ENCODE peak calls at places on chromosome 1, in four cellular contexts. E is A549, V is upper lobe of left lung, H is sigmoid colon. Q is an unnamed sample.

GRCh38 chr1:219387211-219387610 is 213.5 kb downstream of the LYPLAL1 start:
- DNase-seq in E (no peak), V (no peak), H (no peak), Q (no peak)

GRCh38 chr1:153355445-153356071 is 2.1 kb upstream of the S100A9 start:
- DNase-seq in E (peak; percentile 55), V (peak; percentile 93), H (no peak), Q (peak; percentile 73)

GRCh38 chr1:43232071-43232470 is 37.7 kb upstream of the TMEM125 start:
- DNase-seq in E (no peak), V (no peak), H (no peak), Q (no peak)

GRCh38 chr1:215794151-215794550 is 227.0 kb downstream of the KCTD3 start:
- DNase-seq in E (no peak), V (no peak), H (no peak), Q (no peak)

GRCh38 chr1:156480411-156481192 is 20.0 kb downstream of the MEF2D start:
- DNase-seq in E (peak; percentile 83), V (peak; percentile 62), H (peak; percentile 88), Q (no peak)

GRCh38 chr1:58545591-58546519 is 671 bp downstream of the OMA1 start:
- DNase-seq in E (peak; percentile 5), V (peak; percentile 87), H (peak; percentile 95), Q (peak; percentile 93)

GRCh38 chr1:246698466-246699094 is 25.6 kb upstream of the SCCPDH start:
- DNase-seq in E (no peak), V (no peak), H (no peak), Q (no peak)

GRCh38 chr1:168348146-168348709 is 67.6 kb downstream of the TBX19 start:
- DNase-seq in E (no peak), V (no peak), H (no peak), Q (no peak)

GRCh38 chr1:230787471-230787870 is 40.3 kb downstream of the CAPN9 start:
- DNase-seq in E (no peak), V (no peak), H (no peak), Q (no peak)

GRCh38 chr1:231678021-231678432 is 51.4 kb downstream of the DISC1 start:
- DNase-seq in E (no peak), V (no peak), H (no peak), Q (no peak)

GRCh38 chr1:30187413-30188023 is 535.9 kb downstream of the MATN1 start:
- DNase-seq in E (no peak), V (no peak), H (no peak), Q (no peak)

GRCh38 chr1:212037900-212038299 is 2.4 kb downstream of the DTL start:
- DNase-seq in E (no peak), V (no peak), H (no peak), Q (no peak)

GRCh38 chr1:212035835-212036605 is 472 bp downstream of the DTL start:
- DNase-seq in E (no peak), V (no peak), H (no peak), Q (no peak)

GRCh38 chr1:212035123-212035834 is at the start of the genes DTL and INTS7:
- DNase-seq in E (peak; percentile 99), V (peak; percentile 98), H (peak; percentile 99), Q (peak; percentile 99)

GRCh38 chr1:212030936-212031528 is 4.3 kb downstream of the INTS7 start:
- DNase-seq in E (peak; percentile 54), V (no peak), H (no peak), Q (no peak)

DNA sequence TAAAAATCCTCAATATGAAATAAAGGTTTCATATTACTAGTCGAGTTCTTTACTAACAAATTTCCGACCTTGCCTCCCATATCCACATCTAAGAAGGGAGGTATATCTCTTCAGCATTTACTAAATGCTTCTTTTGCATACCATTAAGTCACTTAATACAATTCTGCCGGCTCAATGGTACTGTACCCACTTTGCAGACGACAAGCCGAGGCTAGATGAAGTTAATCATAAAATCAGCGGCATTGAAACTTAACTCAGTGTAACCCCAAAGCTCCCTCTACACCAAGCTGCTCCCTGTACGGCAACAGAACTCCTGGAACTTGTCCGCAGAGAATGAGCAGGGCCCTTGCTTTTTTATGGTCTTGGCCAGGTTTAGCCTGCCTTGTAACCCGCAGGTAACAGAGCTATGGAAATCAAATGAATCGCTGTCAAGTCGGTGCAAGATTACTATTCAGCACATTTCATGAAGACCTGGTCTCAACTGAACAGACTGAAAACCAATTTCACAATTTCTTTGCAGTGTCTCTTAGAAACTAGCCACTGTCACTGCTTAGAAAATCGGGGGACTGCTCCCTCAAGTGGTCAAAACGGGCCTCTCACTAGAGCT is 738 bp downstream of the INTS7 start:
- DNase-seq in E (no peak), V (no peak), H (no peak), Q (no peak)
- TF ChIP-seq EP300 in E (no peak), V (no peak), H (no peak), Q (no peak)

DNA sequence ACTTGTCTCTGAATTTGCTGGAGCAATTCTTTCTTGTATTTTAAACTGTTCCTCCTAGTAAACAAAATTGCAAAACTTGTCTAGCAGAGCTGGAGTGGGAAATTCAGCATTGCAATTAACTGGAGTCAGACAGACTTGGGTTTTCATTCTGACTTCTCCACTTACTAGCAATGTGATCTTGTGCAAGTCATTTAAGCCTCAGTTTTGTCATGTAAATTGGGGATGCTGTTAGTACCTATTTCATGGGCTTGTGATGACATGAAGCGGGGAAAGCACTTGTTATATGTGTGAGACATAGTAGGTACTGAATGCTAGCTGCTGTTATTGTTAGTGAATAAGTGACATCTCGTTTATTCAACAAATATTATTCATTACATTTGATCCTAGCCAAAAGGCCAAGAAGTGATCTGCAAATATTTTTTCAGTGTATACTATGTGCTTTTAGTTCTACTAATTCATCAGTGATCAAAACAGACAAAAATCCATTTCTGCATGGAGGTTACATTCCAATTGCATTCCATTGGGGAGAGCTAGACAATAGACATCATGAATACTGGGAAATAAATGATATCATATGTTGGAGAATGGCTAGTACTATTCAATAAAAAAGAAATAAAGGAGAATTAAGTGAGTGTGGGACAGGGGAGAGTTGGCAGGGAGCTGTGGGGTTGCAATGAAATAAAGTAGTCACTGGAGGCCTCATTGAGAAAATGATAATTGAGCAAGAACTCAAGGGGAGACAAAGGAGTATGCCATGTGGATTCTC is 47.1 kb downstream of the CACHD1 start:
- DNase-seq in E (no peak), V (no peak), H (no peak), Q (no peak)
- H3K4me1 ChIP-seq in E (peaks cover 14% of the 10 kb centered on the region), V (peaks cover 40% of the 10 kb centered on the region), H (peaks cover 74% of the 10 kb centered on the region), Q (peaks cover 73% of the 10 kb centered on the region)

DNA sequence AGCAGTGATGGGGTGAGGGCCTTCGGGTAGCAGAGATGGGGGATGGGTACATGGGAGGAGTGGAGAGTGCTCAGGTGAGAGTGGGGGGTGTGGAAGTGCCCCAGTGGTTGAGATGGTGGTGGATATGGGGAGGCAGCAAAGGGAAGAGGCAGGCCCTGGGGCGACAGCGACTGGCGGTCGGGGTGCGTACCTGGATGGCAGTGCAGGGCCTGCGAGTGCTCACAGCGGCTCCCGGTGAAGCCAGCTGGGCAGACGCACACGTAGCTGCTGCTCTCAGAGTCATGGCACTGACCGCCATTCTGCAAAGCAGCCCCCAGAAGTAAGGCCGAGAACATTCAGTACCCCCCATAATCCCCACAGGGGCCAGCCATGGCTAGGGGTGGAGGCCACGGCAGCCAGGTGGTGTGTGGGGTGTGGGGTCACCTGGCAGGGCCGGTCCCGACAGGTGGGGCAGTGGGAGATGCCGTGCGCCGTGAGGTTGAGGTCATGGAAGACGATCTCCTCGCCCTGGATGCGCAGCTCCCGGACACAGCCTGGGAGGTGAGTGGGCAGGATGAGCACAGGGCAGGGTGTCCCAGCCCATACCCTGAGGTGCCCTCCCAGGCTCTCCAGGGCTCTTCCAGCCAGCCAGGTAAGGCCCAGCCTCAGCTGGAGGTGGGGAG is 18.9 kb downstream of the LDLRAD2 start:
- DNase-seq in E (no peak), V (no peak), H (no peak), Q (no peak)
- TF ChIP-seq CTCF in E (no peak), V (no peak), H (no peak), Q (no peak)

GRCh38 chr1:69524010-69524409 is 43.7 kb upstream of the LRRC7 start:
- DNase-seq in E (no peak), V (no peak), H (no peak), Q (no peak)

GRCh38 chr1:69523032-69523431 is 44.7 kb upstream of the LRRC7 start:
- DNase-seq in E (no peak), V (no peak), H (no peak), Q (no peak)

GRCh38 chr1:69518991-69519390 is 48.7 kb upstream of the LRRC7 start:
- DNase-seq in E (no peak), V (no peak), H (no peak), Q (no peak)

GRCh38 chr1:69520326-69520725 is 47.4 kb upstream of the LRRC7 start:
- DNase-seq in E (no peak), V (no peak), H (no peak), Q (no peak)
- TF ChIP-seq EP300 in E (no peak), V (no peak), H (no peak), Q (no peak)

DNA sequence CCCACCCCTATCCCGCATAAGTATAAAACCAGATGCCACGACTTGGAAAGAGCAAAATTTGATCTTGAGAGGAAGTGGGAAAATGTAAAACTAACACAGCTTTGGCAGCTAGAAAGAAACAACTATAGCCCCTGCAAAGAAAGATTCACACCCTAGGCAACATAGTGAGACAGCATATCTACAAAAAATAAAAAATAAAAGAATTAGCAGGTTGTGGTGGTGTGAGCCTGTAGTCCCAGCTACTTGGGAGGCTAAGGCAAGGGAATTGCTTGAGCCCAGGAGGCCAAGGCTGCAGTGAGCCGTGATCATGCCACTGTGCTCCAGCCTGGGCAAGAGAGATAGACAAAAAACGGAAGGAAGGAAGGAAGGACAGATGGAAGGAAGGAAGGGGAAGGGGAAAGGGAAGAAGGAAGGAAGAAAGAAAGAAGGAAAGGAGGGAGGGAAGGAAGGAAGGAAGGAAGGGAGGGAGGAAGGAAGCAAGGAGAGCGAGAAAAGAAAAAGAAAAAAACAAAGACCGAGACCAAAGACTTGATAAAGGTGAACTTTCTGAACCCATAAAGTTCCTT is 25.4 kb upstream of the RAP1A start:
- DNase-seq in E (no peak), V (no peak), H (no peak), Q (no peak)
- H3K4me1 ChIP-seq in E (peaks cover 14% of the 10 kb centered on the region), V (peaks cover 60% of the 10 kb centered on the region), H (peaks cover 75% of the 10 kb centered on the region), Q (peaks cover 46% of the 10 kb centered on the region)